ENCODE peak calls at places on chromosomes 11 and 22, in four cellular contexts. One of them, this sample, is unnamed.

GRCh38 chr22:46835693-46836092 is 73.2 kb downstream of the TBC1D22A start:
- DNase-seq in breast epithelium: no peak
- DNase-seq in Peyer's patch: no peak
- DNase-seq in gastrocnemius medialis: no peak
- DNase-seq in this sample: no peak

GRCh38 chr11:35487532-35488078 is 37.8 kb downstream of the PAMR1 start:
- DNase-seq in Peyer's patch: no peak
- DNase-seq in breast epithelium: no peak
- DNase-seq in gastrocnemius medialis: no peak
- DNase-seq in this sample: no peak

GRCh38 chr11:116702772-116703360 is 69.9 kb downstream of the BUD13 start:
- DNase-seq in breast epithelium: no peak
- DNase-seq in Peyer's patch: peak
- DNase-seq in gastrocnemius medialis: no peak
- DNase-seq in this sample: no peak

GRCh38 chr22:47422736-47423135 is 660.3 kb downstream of the TBC1D22A start:
- DNase-seq in gastrocnemius medialis: no peak
- DNase-seq in Peyer's patch: no peak
- DNase-seq in breast epithelium: no peak
- DNase-seq in this sample: no peak

GRCh38 chr22:19576460-19577421 is 52.5 kb upstream of the CLDN5 start:
- DNase-seq in gastrocnemius medialis: no peak
- DNase-seq in breast epithelium: no peak
- DNase-seq in Peyer's patch: no peak
- DNase-seq in this sample: no peak

GRCh38 chr11:102144357-102145342 is 34.4 kb downstream of the YAP1 start:
- DNase-seq in breast epithelium: no peak
- DNase-seq in gastrocnemius medialis: peak
- DNase-seq in Peyer's patch: peak
- DNase-seq in this sample: no peak

GRCh38 chr22:18000441-18001039 is 23.8 kb downstream of the MICAL3 start:
- DNase-seq in gastrocnemius medialis: no peak
- DNase-seq in breast epithelium: peak
- DNase-seq in Peyer's patch: peak
- DNase-seq in this sample: no peak

GRCh38 chr11:862028-862703 is 19.5 kb downstream of the TSPAN4 start:
- DNase-seq in Peyer's patch: no peak
- DNase-seq in gastrocnemius medialis: no peak
- DNase-seq in breast epithelium: no peak
- DNase-seq in this sample: no peak

GRCh38 chr22:44522526-44523170 is 24.6 kb upstream of the RTL6 start:
- DNase-seq in breast epithelium: peak
- DNase-seq in gastrocnemius medialis: no peak
- DNase-seq in Peyer's patch: no peak
- DNase-seq in this sample: no peak

GRCh38 chr22:50415426-50415825 is 59.4 kb downstream of the SBF1 start:
- DNase-seq in Peyer's patch: no peak
- DNase-seq in gastrocnemius medialis: no peak
- DNase-seq in breast epithelium: no peak
- DNase-seq in this sample: no peak

GRCh38 chr11:73792584-73792983 is 4.9 kb downstream of the MRPL48 start:
- DNase-seq in Peyer's patch: no peak
- DNase-seq in gastrocnemius medialis: no peak
- DNase-seq in breast epithelium: no peak
- DNase-seq in this sample: no peak

GRCh38 chr11:73236879-73237278 is 18.8 kb downstream of the P2RY2 start:
- DNase-seq in Peyer's patch: peak
- DNase-seq in gastrocnemius medialis: peak
- DNase-seq in breast epithelium: no peak
- DNase-seq in this sample: no peak

GRCh38 chr11:32466279-32466915 is 31.1 kb upstream of the WT1 start:
- DNase-seq in gastrocnemius medialis: no peak
- DNase-seq in Peyer's patch: no peak
- DNase-seq in breast epithelium: no peak
- DNase-seq in this sample: no peak

GRCh38 chr11:112511906-112512305 is 251.2 kb upstream of the PLET1 start:
- DNase-seq in Peyer's patch: no peak
- DNase-seq in breast epithelium: no peak
- DNase-seq in gastrocnemius medialis: no peak
- DNase-seq in this sample: no peak

GRCh38 chr11:71182791-71183556 is 69.4 kb downstream of the SHANK2 start:
- DNase-seq in gastrocnemius medialis: no peak
- DNase-seq in breast epithelium: no peak
- DNase-seq in Peyer's patch: peak
- DNase-seq in this sample: no peak

GRCh38 chr11:68844376-68844775 is 2.7 kb upstream of the CPT1A start:
- DNase-seq in Peyer's patch: no peak
- DNase-seq in breast epithelium: no peak
- DNase-seq in gastrocnemius medialis: no peak
- DNase-seq in this sample: no peak

GRCh38 chr11:36383200-36383599 is 87.1 kb downstream of the PRR5L start:
- DNase-seq in gastrocnemius medialis: no peak
- DNase-seq in breast epithelium: no peak
- DNase-seq in Peyer's patch: no peak
- DNase-seq in this sample: no peak

GRCh38 chr11:66281776-66282467 is 3.9 kb downstream of the CNIH2 start:
- DNase-seq in gastrocnemius medialis: no peak
- DNase-seq in Peyer's patch: no peak
- DNase-seq in breast epithelium: no peak
- DNase-seq in this sample: no peak

GRCh38 chr11:70423523-70424505 is 25.5 kb downstream of the CTTN start:
- DNase-seq in breast epithelium: no peak
- DNase-seq in Peyer's patch: no peak
- DNase-seq in gastrocnemius medialis: no peak
- DNase-seq in this sample: no peak

GRCh38 chr22:36359172-36359973 is 28.4 kb downstream of the MYH9 start:
- DNase-seq in Peyer's patch: no peak
- DNase-seq in breast epithelium: no peak
- DNase-seq in gastrocnemius medialis: no peak
- DNase-seq in this sample: no peak

GRCh38 chr11:34313099-34313517 is 44.7 kb downstream of the ABTB2 start:
- DNase-seq in Peyer's patch: no peak
- DNase-seq in gastrocnemius medialis: peak
- DNase-seq in breast epithelium: no peak
- DNase-seq in this sample: no peak

GRCh38 chr11:78652866-78653265 is 78.2 kb upstream of the NARS2 start:
- DNase-seq in breast epithelium: no peak
- DNase-seq in gastrocnemius medialis: no peak
- DNase-seq in Peyer's patch: no peak
- DNase-seq in this sample: no peak

GRCh38 chr22:33221566-33221965 is 163.4 kb upstream of the SYN3 start:
- DNase-seq in gastrocnemius medialis: no peak
- DNase-seq in Peyer's patch: no peak
- DNase-seq in breast epithelium: no peak
- DNase-seq in this sample: no peak

GRCh38 chr11:1301220-1302000 is 8.0 kb downstream of the TOLLIP start:
- DNase-seq in breast epithelium: peak
- DNase-seq in gastrocnemius medialis: no peak
- DNase-seq in Peyer's patch: no peak
- DNase-seq in this sample: no peak

GRCh38 chr11:29293825-29294224 is 723.0 kb downstream of the KCNA4 start:
- DNase-seq in gastrocnemius medialis: no peak
- DNase-seq in Peyer's patch: no peak
- DNase-seq in breast epithelium: no peak
- DNase-seq in this sample: no peak

GRCh38 chr22:28441720-28442263 is 237.8 kb downstream of the TTC28 start:
- DNase-seq in gastrocnemius medialis: no peak
- DNase-seq in breast epithelium: no peak
- DNase-seq in Peyer's patch: no peak
- DNase-seq in this sample: no peak

GRCh38 chr11:65182258-65183170 is 786 bp downstream of the CAPN1 start:
- DNase-seq in gastrocnemius medialis: peak
- DNase-seq in breast epithelium: no peak
- DNase-seq in Peyer's patch: peak
- DNase-seq in this sample: no peak

GRCh38 chr22:32469799-32470212 is 4.8 kb upstream of the FBXO7 start:
- DNase-seq in Peyer's patch: no peak
- DNase-seq in gastrocnemius medialis: no peak
- DNase-seq in breast epithelium: no peak
- DNase-seq in this sample: no peak

GRCh38 chr11:47248664-47249377 is at the start of gene ACP2:
- DNase-seq in gastrocnemius medialis: peak
- DNase-seq in Peyer's patch: peak
- DNase-seq in breast epithelium: peak
- DNase-seq in this sample: peak

GRCh38 chr11:77067776-77068460 is 1.1 kb downstream of the CAPN5 start:
- DNase-seq in Peyer's patch: peak
- DNase-seq in gastrocnemius medialis: no peak
- DNase-seq in breast epithelium: peak
- DNase-seq in this sample: no peak

GRCh38 chr11:77068461-77069335 is 1.9 kb downstream of the CAPN5 start:
- DNase-seq in breast epithelium: peak
- DNase-seq in gastrocnemius medialis: no peak
- DNase-seq in Peyer's patch: peak
- DNase-seq in this sample: no peak

GRCh38 chr11:77064648-77065217 is 2.0 kb upstream of the CAPN5 start:
- DNase-seq in gastrocnemius medialis: no peak
- DNase-seq in Peyer's patch: peak
- DNase-seq in breast epithelium: peak
- DNase-seq in this sample: no peak

GRCh38 chr11:77065878-77066228 is 918 bp upstream of the CAPN5 start:
- DNase-seq in Peyer's patch: peak
- DNase-seq in gastrocnemius medialis: peak
- DNase-seq in breast epithelium: peak
- DNase-seq in this sample: no peak

DNA sequence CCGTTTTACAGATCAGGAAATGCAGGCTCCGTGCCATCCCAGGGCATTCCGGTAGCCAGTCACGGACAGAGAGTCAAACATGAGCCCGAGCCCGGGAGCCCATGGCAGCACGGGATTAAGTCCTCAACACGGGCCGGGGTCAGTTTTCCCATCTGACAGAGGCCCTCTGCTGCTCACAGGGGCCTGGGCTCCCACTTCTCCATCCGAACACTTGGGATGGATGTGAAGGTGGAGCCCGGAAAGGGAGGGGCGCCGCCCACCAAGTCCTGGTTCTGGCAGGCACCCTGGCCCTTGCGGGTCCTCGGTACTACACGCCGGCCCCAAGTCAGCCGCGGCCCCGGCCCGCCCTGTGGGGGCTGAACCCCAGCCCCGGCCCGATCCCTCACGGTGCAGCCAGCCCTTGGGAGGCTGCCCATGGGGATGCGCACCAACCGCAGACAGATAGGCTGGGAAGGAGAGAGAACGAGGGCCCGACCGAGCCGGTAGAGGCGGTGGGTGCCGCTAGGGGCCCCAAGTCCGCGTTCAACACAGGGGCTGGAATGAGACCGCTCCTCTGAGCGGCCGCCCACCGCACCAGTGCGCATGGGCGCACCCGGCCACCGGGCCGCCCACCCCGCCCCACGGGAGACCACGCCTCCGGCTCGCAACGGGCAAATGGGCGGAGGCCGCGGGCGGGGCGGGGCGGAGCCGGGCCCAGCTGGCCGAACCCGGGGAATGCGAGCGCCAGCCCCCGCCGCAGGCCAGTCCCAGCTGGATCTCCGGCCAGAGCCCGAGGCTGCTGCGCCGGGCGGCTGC is at the start of gene CAPN5:
- DNase-seq in breast epithelium: peak
- DNase-seq in Peyer's patch: peak
- DNase-seq in gastrocnemius medialis: peak
- DNase-seq in this sample: peak
- TF ChIP-seq POLR2A in breast epithelium: peak
- TF ChIP-seq POLR2A in Peyer's patch: peak
- TF ChIP-seq POLR2A in gastrocnemius medialis: peak
- TF ChIP-seq POLR2A in this sample: peak

DNA sequence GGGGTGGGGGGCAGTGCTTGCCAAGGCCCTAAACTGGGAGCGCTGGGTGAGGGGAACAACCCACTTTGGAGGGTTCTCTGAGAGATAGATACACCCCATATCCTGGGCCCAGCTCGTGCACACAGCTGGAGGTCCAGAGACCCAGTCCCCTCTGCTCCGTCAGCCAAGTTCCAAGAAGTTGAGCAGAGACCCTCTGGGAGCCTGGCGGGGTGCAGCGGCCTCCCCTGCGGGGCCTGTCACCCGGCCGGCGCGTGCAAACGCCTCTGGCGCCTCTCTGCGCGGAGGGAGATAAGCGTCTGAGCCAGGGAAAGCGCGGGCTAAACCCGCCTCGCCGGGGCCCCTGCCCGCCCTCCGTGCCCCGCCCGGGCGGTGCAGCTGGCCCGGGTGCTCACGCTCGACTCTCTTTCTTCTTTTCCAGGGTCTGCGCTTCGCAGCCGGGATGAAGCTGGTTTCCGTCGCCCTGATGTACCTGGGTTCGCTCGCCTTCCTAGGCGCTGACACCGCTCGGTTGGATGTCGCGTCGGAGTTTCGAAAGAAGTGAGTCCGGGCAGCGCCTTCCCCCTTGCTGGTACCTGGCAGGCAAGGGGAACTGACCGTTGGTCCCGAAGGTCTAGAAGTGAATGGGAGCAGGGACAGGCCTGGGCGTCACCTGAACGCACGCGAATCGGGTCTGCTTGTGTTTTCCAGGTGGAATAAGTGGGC is 540 bp downstream of the ADM start:
- DNase-seq in gastrocnemius medialis: peak
- DNase-seq in Peyer's patch: peak
- DNase-seq in breast epithelium: no peak
- DNase-seq in this sample: no peak
- TF ChIP-seq POLR2A in gastrocnemius medialis: peak
- TF ChIP-seq POLR2A in Peyer's patch: no peak
- TF ChIP-seq POLR2A in breast epithelium: no peak
- TF ChIP-seq POLR2A in this sample: no peak

DNA sequence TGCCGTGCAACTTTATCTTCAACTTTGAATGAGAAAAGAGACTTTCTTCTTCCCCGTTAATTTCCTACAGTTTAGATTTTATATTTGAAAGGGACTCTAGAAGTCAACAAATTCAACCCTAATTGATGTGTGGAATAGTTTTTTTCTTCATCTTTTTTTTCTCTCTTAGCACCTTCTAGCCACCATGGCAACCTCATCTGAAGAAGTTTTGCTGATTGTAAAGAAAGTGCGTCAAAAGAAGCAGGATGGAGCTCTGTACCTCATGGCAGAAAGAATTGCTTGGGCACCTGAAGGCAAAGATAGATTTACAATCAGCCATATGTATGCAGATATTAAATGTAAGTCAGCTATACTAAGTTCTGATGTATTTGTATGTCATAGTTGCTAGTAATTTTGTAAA is 10.5 kb downstream of the GTF2H1 start:
- DNase-seq in Peyer's patch: no peak
- DNase-seq in breast epithelium: no peak
- DNase-seq in gastrocnemius medialis: no peak
- DNase-seq in this sample: no peak
- TF ChIP-seq POLR2A in Peyer's patch: no peak
- TF ChIP-seq POLR2A in breast epithelium: no peak
- TF ChIP-seq POLR2A in gastrocnemius medialis: no peak
- TF ChIP-seq POLR2A in this sample: no peak

GRCh38 chr22:38753894-38754246 is 1.9 kb downstream of the SUN2 start:
- DNase-seq in Peyer's patch: no peak
- DNase-seq in gastrocnemius medialis: no peak
- DNase-seq in breast epithelium: no peak
- DNase-seq in this sample: no peak

GRCh38 chr22:38756631-38757463 is 1.0 kb upstream of the SUN2 start:
- DNase-seq in Peyer's patch: no peak
- DNase-seq in breast epithelium: no peak
- DNase-seq in gastrocnemius medialis: no peak
- DNase-seq in this sample: no peak

GRCh38 chr22:38755911-38756532 is at the start of gene SUN2:
- DNase-seq in breast epithelium: peak
- DNase-seq in Peyer's patch: peak
- DNase-seq in gastrocnemius medialis: peak
- DNase-seq in this sample: peak

GRCh38 chr22:38754247-38755154 is 1.3 kb downstream of the SUN2 start:
- DNase-seq in gastrocnemius medialis: peak
- DNase-seq in Peyer's patch: peak
- DNase-seq in breast epithelium: peak
- DNase-seq in this sample: peak

GRCh38 chr22:38755155-38755910 is 465 bp downstream of the SUN2 start:
- DNase-seq in breast epithelium: peak
- DNase-seq in Peyer's patch: peak
- DNase-seq in gastrocnemius medialis: peak
- DNase-seq in this sample: peak
- TF ChIP-seq POLR2A in breast epithelium: peak
- TF ChIP-seq POLR2A in Peyer's patch: peak
- TF ChIP-seq POLR2A in gastrocnemius medialis: peak
- TF ChIP-seq POLR2A in this sample: no peak